ENCODE peak calls at places on chromosome 14, in seven cellular contexts. One of them, this sample, is unnamed. For H3K4me1 and H3K27me3, the result is how much of the 10 kb centered on the place peaks cover.

GRCh38 chr14:80587096-80587724 is 354.3 kb downstream of the CEP128 start:
- DNase-seq in transverse colon: no peak
- DNase-seq in hepatocyte: peak
- DNase-seq in left ventricle myocardium inferior: no peak
- DNase-seq in heart left ventricle: no peak
- DNase-seq in mammary epithelial cell: peak
- DNase-seq in GM23248: peak
- DNase-seq in this sample: no peak

GRCh38 chr14:58638231-58639205 is 756 bp downstream of the DACT1 start:
- DNase-seq in transverse colon: peak
- DNase-seq in hepatocyte: peak
- DNase-seq in left ventricle myocardium inferior: peak
- DNase-seq in heart left ventricle: peak
- DNase-seq in mammary epithelial cell: peak
- DNase-seq in GM23248: peak
- DNase-seq in this sample: peak

GRCh38 chr14:68292467-68293334 is 473.1 kb downstream of the RAD51B start:
- DNase-seq in transverse colon: peak
- DNase-seq in hepatocyte: peak
- DNase-seq in left ventricle myocardium inferior: no peak
- DNase-seq in heart left ventricle: no peak
- DNase-seq in mammary epithelial cell: no peak
- DNase-seq in GM23248: peak
- DNase-seq in this sample: no peak

GRCh38 chr14:68468437-68469207 is 324.2 kb downstream of the ZFP36L1 start:
- DNase-seq in transverse colon: no peak
- DNase-seq in hepatocyte: peak
- DNase-seq in left ventricle myocardium inferior: no peak
- DNase-seq in heart left ventricle: no peak
- DNase-seq in mammary epithelial cell: peak
- DNase-seq in GM23248: peak
- DNase-seq in this sample: no peak

GRCh38 chr14:102353126-102353619 is 9.5 kb downstream of the CINP start:
- DNase-seq in transverse colon: no peak
- DNase-seq in hepatocyte: no peak
- DNase-seq in left ventricle myocardium inferior: no peak
- DNase-seq in heart left ventricle: no peak
- DNase-seq in mammary epithelial cell: no peak
- DNase-seq in GM23248: no peak
- DNase-seq in this sample: no peak

GRCh38 chr14:64465856-64466554 is 706 bp downstream of the AKAP5 start:
- DNase-seq in transverse colon: no peak
- DNase-seq in hepatocyte: peak
- DNase-seq in left ventricle myocardium inferior: no peak
- DNase-seq in heart left ventricle: no peak
- DNase-seq in mammary epithelial cell: no peak
- DNase-seq in GM23248: peak
- DNase-seq in this sample: no peak

GRCh38 chr14:74259513-74259912 is 20.3 kb downstream of the VSX2 start:
- DNase-seq in transverse colon: no peak
- DNase-seq in hepatocyte: no peak
- DNase-seq in left ventricle myocardium inferior: no peak
- DNase-seq in heart left ventricle: no peak
- DNase-seq in mammary epithelial cell: no peak
- DNase-seq in GM23248: no peak
- DNase-seq in this sample: no peak

GRCh38 chr14:70901218-70901772 is 6.0 kb upstream of the PCNX1 start:
- DNase-seq in transverse colon: no peak
- DNase-seq in hepatocyte: no peak
- DNase-seq in left ventricle myocardium inferior: no peak
- DNase-seq in heart left ventricle: no peak
- DNase-seq in mammary epithelial cell: no peak
- DNase-seq in GM23248: peak
- DNase-seq in this sample: no peak

GRCh38 chr14:55348766-55349453 is 62.7 kb downstream of the ATG14 start:
- DNase-seq in transverse colon: no peak
- DNase-seq in hepatocyte: no peak
- DNase-seq in left ventricle myocardium inferior: no peak
- DNase-seq in heart left ventricle: no peak
- DNase-seq in mammary epithelial cell: peak
- DNase-seq in GM23248: no peak
- DNase-seq in this sample: no peak

GRCh38 chr14:22561661-22562579 is 27.1 kb downstream of the DAD1 start:
- DNase-seq in transverse colon: peak
- DNase-seq in hepatocyte: no peak
- DNase-seq in left ventricle myocardium inferior: no peak
- DNase-seq in heart left ventricle: no peak
- DNase-seq in mammary epithelial cell: no peak
- DNase-seq in GM23248: no peak
- DNase-seq in this sample: no peak

GRCh38 chr14:63677891-63678379 is 36.3 kb upstream of the WDR89 start:
- DNase-seq in transverse colon: peak
- DNase-seq in hepatocyte: peak
- DNase-seq in left ventricle myocardium inferior: no peak
- DNase-seq in heart left ventricle: no peak
- DNase-seq in mammary epithelial cell: peak
- DNase-seq in GM23248: peak
- DNase-seq in this sample: no peak

GRCh38 chr14:91873476-91874265 is 6.3 kb upstream of the TC2N start:
- DNase-seq in transverse colon: peak
- DNase-seq in hepatocyte: no peak
- DNase-seq in left ventricle myocardium inferior: no peak
- DNase-seq in heart left ventricle: no peak
- DNase-seq in mammary epithelial cell: peak
- DNase-seq in GM23248: no peak
- DNase-seq in this sample: no peak

GRCh38 chr14:64845878-64846277 is 33.8 kb downstream of the SPTB start:
- DNase-seq in transverse colon: no peak
- DNase-seq in hepatocyte: no peak
- DNase-seq in left ventricle myocardium inferior: no peak
- DNase-seq in heart left ventricle: no peak
- DNase-seq in mammary epithelial cell: no peak
- DNase-seq in GM23248: peak
- DNase-seq in this sample: no peak

GRCh38 chr14:42000450-42000849 is 393.8 kb downstream of the LRFN5 start:
- DNase-seq in transverse colon: no peak
- DNase-seq in hepatocyte: no peak
- DNase-seq in left ventricle myocardium inferior: no peak
- DNase-seq in heart left ventricle: no peak
- DNase-seq in mammary epithelial cell: no peak
- DNase-seq in GM23248: no peak
- DNase-seq in this sample: no peak

GRCh38 chr14:28294834-28295440 is 471.6 kb upstream of the FOXG1 start:
- DNase-seq in transverse colon: no peak
- DNase-seq in hepatocyte: peak
- DNase-seq in left ventricle myocardium inferior: no peak
- DNase-seq in heart left ventricle: no peak
- DNase-seq in mammary epithelial cell: peak
- DNase-seq in GM23248: peak
- DNase-seq in this sample: no peak

DNA sequence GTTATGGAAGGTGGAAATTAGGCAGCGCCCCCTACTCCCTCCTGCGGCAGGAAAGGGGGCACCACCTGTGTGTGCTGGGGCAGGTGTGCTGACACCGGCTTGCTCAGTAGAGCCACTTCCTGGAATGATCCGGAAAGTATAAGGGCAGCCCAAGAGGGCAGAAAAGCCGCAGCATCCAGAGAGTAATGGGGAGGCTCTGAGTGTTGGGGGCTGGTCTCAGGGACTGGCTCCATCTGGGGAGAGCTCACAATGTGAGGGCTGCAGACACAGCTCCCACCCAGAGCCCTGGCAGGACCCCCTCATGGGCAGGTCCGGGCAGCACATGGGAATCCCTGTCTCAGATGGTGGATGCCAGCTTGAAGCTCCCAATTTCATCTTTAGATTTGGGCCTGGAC is 187.6 kb upstream of the C14orf180 start:
- DNase-seq in transverse colon: no peak
- DNase-seq in hepatocyte: no peak
- DNase-seq in left ventricle myocardium inferior: no peak
- DNase-seq in heart left ventricle: no peak
- DNase-seq in mammary epithelial cell: no peak
- DNase-seq in GM23248: no peak
- DNase-seq in this sample: no peak
- H3K4me1 ChIP-seq in transverse colon: under half
- H3K4me1 ChIP-seq in hepatocyte: under half
- H3K4me1 ChIP-seq in left ventricle myocardium inferior: under half
- H3K4me1 ChIP-seq in heart left ventricle: under half
- H3K4me1 ChIP-seq in mammary epithelial cell: under half
- H3K4me1 ChIP-seq in GM23248: under half
- H3K4me1 ChIP-seq in this sample: under half

GRCh38 chr14:37452323-37452722 is 142.7 kb downstream of the FOXA1 start:
- DNase-seq in transverse colon: no peak
- DNase-seq in hepatocyte: no peak
- DNase-seq in left ventricle myocardium inferior: no peak
- DNase-seq in heart left ventricle: no peak
- DNase-seq in mammary epithelial cell: peak
- DNase-seq in GM23248: no peak
- DNase-seq in this sample: no peak
- H3K27me3 ChIP-seq in transverse colon: under half
- H3K27me3 ChIP-seq in hepatocyte: under half
- H3K27me3 ChIP-seq in left ventricle myocardium inferior: under half
- H3K27me3 ChIP-seq in heart left ventricle: under half
- H3K27me3 ChIP-seq in mammary epithelial cell: under half
- H3K27me3 ChIP-seq in GM23248: under half
- H3K27me3 ChIP-seq in this sample: under half

DNA sequence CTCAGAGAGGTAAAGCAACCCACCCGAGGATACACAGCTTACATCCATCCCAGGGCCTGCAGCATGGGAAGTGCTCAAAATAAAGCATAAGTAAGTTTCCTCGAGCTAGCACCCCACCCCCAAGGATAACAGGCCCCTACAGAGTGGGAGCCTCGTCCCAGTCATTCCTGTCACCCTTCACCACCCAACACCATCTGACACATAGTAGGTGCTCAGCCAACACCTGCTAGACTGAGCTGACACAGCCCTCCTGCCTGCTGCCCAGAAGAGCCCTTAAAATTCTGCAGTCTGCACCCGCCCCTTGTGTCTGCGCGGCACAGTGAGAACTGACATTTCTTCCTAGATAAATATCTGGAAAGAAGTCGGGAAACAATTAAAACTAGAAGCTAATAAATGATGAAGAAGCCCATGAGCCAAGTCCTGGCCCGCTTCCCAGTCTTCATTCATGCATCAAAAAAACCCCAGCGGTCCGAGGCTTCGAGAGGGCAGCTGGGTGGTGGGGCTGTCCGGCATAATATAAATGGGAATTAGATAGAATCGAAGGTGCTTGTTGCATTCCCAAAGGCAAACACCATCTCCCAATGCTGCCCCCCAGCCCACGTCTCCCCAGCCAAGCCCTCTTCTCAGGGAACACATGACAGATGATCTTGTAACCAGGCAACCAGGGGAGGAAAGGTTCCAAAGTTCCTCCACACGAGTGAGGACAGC is 76.2 kb downstream of the BCL11B start:
- DNase-seq in transverse colon: no peak
- DNase-seq in hepatocyte: no peak
- DNase-seq in left ventricle myocardium inferior: no peak
- DNase-seq in heart left ventricle: no peak
- DNase-seq in mammary epithelial cell: no peak
- DNase-seq in GM23248: peak
- DNase-seq in this sample: no peak
- H3K4me1 ChIP-seq in transverse colon: under half
- H3K4me1 ChIP-seq in hepatocyte: under half
- H3K4me1 ChIP-seq in left ventricle myocardium inferior: under half
- H3K4me1 ChIP-seq in heart left ventricle: under half
- H3K4me1 ChIP-seq in mammary epithelial cell: under half
- H3K4me1 ChIP-seq in GM23248: under half
- H3K4me1 ChIP-seq in this sample: under half

GRCh38 chr14:105224845-105225585 is 23.3 kb upstream of the BTBD6 start:
- DNase-seq in transverse colon: no peak
- DNase-seq in hepatocyte: no peak
- DNase-seq in left ventricle myocardium inferior: no peak
- DNase-seq in heart left ventricle: no peak
- DNase-seq in mammary epithelial cell: no peak
- DNase-seq in GM23248: no peak
- DNase-seq in this sample: no peak

GRCh38 chr14:105226198-105226597 is 22.1 kb upstream of the BTBD6 start:
- DNase-seq in transverse colon: no peak
- DNase-seq in hepatocyte: no peak
- DNase-seq in left ventricle myocardium inferior: no peak
- DNase-seq in heart left ventricle: no peak
- DNase-seq in mammary epithelial cell: no peak
- DNase-seq in GM23248: no peak
- DNase-seq in this sample: no peak

GRCh38 chr14:105227346-105227745 is 21.0 kb upstream of the BTBD6 start:
- DNase-seq in transverse colon: no peak
- DNase-seq in hepatocyte: no peak
- DNase-seq in left ventricle myocardium inferior: no peak
- DNase-seq in heart left ventricle: no peak
- DNase-seq in mammary epithelial cell: no peak
- DNase-seq in GM23248: no peak
- DNase-seq in this sample: no peak

GRCh38 chr14:105229099-105229655 is 19.2 kb upstream of the BTBD6 start:
- DNase-seq in transverse colon: no peak
- DNase-seq in hepatocyte: no peak
- DNase-seq in left ventricle myocardium inferior: no peak
- DNase-seq in heart left ventricle: no peak
- DNase-seq in mammary epithelial cell: no peak
- DNase-seq in GM23248: no peak
- DNase-seq in this sample: no peak

GRCh38 chr14:105228562-105228961 is 19.8 kb upstream of the BTBD6 start:
- DNase-seq in transverse colon: no peak
- DNase-seq in hepatocyte: no peak
- DNase-seq in left ventricle myocardium inferior: no peak
- DNase-seq in heart left ventricle: no peak
- DNase-seq in mammary epithelial cell: no peak
- DNase-seq in GM23248: no peak
- DNase-seq in this sample: no peak
- H3K27me3 ChIP-seq in transverse colon: under half
- H3K27me3 ChIP-seq in hepatocyte: under half
- H3K27me3 ChIP-seq in left ventricle myocardium inferior: under half
- H3K27me3 ChIP-seq in heart left ventricle: under half
- H3K27me3 ChIP-seq in mammary epithelial cell: under half
- H3K27me3 ChIP-seq in GM23248: under half
- H3K27me3 ChIP-seq in this sample: under half

GRCh38 chr14:61438036-61438435 is 116.7 kb downstream of the PRKCH start:
- DNase-seq in transverse colon: no peak
- DNase-seq in hepatocyte: no peak
- DNase-seq in left ventricle myocardium inferior: no peak
- DNase-seq in heart left ventricle: no peak
- DNase-seq in mammary epithelial cell: no peak
- DNase-seq in GM23248: no peak
- DNase-seq in this sample: no peak

GRCh38 chr14:61439779-61440418 is 118.5 kb downstream of the PRKCH start:
- DNase-seq in transverse colon: no peak
- DNase-seq in hepatocyte: no peak
- DNase-seq in left ventricle myocardium inferior: no peak
- DNase-seq in heart left ventricle: no peak
- DNase-seq in mammary epithelial cell: no peak
- DNase-seq in GM23248: no peak
- DNase-seq in this sample: no peak

GRCh38 chr14:61438860-61439765 is 117.7 kb downstream of the PRKCH start:
- DNase-seq in transverse colon: peak
- DNase-seq in hepatocyte: peak
- DNase-seq in left ventricle myocardium inferior: peak
- DNase-seq in heart left ventricle: no peak
- DNase-seq in mammary epithelial cell: peak
- DNase-seq in GM23248: peak
- DNase-seq in this sample: peak

GRCh38 chr14:61437383-61437782 is 116.0 kb downstream of the PRKCH start:
- DNase-seq in transverse colon: no peak
- DNase-seq in hepatocyte: no peak
- DNase-seq in left ventricle myocardium inferior: no peak
- DNase-seq in heart left ventricle: no peak
- DNase-seq in mammary epithelial cell: no peak
- DNase-seq in GM23248: no peak
- DNase-seq in this sample: no peak

GRCh38 chr14:61438497-61438859 is 117.1 kb downstream of the PRKCH start:
- DNase-seq in transverse colon: no peak
- DNase-seq in hepatocyte: no peak
- DNase-seq in left ventricle myocardium inferior: no peak
- DNase-seq in heart left ventricle: no peak
- DNase-seq in mammary epithelial cell: peak
- DNase-seq in GM23248: no peak
- DNase-seq in this sample: no peak
- H3K4me1 ChIP-seq in transverse colon: under half
- H3K4me1 ChIP-seq in hepatocyte: under half
- H3K4me1 ChIP-seq in left ventricle myocardium inferior: half or more
- H3K4me1 ChIP-seq in heart left ventricle: under half
- H3K4me1 ChIP-seq in mammary epithelial cell: under half
- H3K4me1 ChIP-seq in GM23248: under half
- H3K4me1 ChIP-seq in this sample: under half